ENCODE peak calls at places on chromosomes 7 and 10, in five cellular contexts. One of them, this sample, is unnamed.

GRCh38 chr10:51397695-51398094 is 301.7 kb downstream of the CSTF2T start:
- DNase-seq in H9: no peak
- DNase-seq in trophoblast cell: no peak
- DNase-seq in mesenchymal stem cell: no peak
- DNase-seq in mesendoderm: no peak
- DNase-seq in this sample: peak; percentile 84

GRCh38 chr10:112919721-112920120 is 30.3 kb upstream of the TCF7L2 start:
- DNase-seq in mesenchymal stem cell: peak; percentile 55
- DNase-seq in H9: no peak
- DNase-seq in trophoblast cell: no peak
- DNase-seq in mesendoderm: peak; percentile 64
- DNase-seq in this sample: peak; percentile 87

GRCh38 chr10:99370993-99371392 is 41.8 kb downstream of the CNNM1 start:
- DNase-seq in mesenchymal stem cell: peak; percentile 53
- DNase-seq in trophoblast cell: no peak
- DNase-seq in mesendoderm: peak; percentile 86
- DNase-seq in H9: no peak
- DNase-seq in this sample: peak; percentile 23

GRCh38 chr7:35003679-35004278 is 33.5 kb downstream of the DPY19L1 start:
- DNase-seq in trophoblast cell: peak; percentile 15
- DNase-seq in mesendoderm: peak; percentile 77
- DNase-seq in H9: no peak
- DNase-seq in mesenchymal stem cell: peak; percentile 91
- DNase-seq in this sample: peak; percentile 90

GRCh38 chr7:7114575-7115291 is 67.6 kb upstream of the C1GALT1 start:
- DNase-seq in mesenchymal stem cell: no peak
- DNase-seq in mesendoderm: no peak
- DNase-seq in trophoblast cell: no peak
- DNase-seq in H9: no peak
- DNase-seq in this sample: no peak

GRCh38 chr7:24401628-24402593 is 117.9 kb downstream of the NPY start:
- DNase-seq in H9: no peak
- DNase-seq in trophoblast cell: no peak
- DNase-seq in mesenchymal stem cell: peak; percentile 32
- DNase-seq in mesendoderm: peak; percentile 36
- DNase-seq in this sample: peak; percentile 40

GRCh38 chr10:3902054-3902808 is 117.2 kb upstream of the KLF6 start:
- DNase-seq in H9: no peak
- DNase-seq in mesenchymal stem cell: peak; percentile 83
- DNase-seq in mesendoderm: no peak
- DNase-seq in trophoblast cell: no peak
- DNase-seq in this sample: no peak

GRCh38 chr10:127527891-127528290 is 21.2 kb upstream of the NPS start:
- DNase-seq in mesenchymal stem cell: no peak
- DNase-seq in trophoblast cell: no peak
- DNase-seq in H9: no peak
- DNase-seq in mesendoderm: peak; percentile 7
- DNase-seq in this sample: no peak

DNA sequence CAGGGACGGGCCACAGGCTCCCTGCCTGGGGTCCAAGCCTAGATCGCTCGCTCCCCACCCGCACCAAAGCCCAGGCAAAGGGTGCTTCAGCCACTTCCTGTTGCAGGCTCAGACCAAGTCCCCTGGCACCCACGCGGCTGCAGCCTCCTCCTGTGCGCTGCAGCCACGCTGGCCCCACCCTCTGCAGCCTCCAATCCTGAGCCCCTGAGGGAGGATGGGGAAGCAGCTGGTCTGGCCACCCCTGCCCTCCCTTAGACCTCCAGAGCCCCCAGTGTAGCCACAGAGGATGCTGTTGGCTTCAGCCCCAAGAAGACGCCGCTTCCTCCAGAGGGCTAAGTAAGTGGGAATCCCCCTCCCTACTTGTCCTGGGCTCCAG is 9.3 kb downstream of the LIMK1 start:
- DNase-seq in mesendoderm: peak; percentile 29
- DNase-seq in trophoblast cell: no peak
- DNase-seq in H9: no peak
- DNase-seq in mesenchymal stem cell: peak; percentile 37
- DNase-seq in this sample: peak; percentile 19
- H4K8ac ChIP-seq in mesendoderm: no peak overlapping the region
- H4K8ac ChIP-seq in trophoblast cell: no peak overlapping the region
- H4K8ac ChIP-seq in H9: no peak overlapping the region
- H4K8ac ChIP-seq in mesenchymal stem cell: peak overlapping the region; percentile 90
- H4K8ac ChIP-seq in this sample: peak overlapping the region; percentile 72

GRCh38 chr7:27172823-27173411 is 1.2 kb downstream of the HOXA10 start:
- DNase-seq in trophoblast cell: no peak
- DNase-seq in mesendoderm: peak; percentile 71
- DNase-seq in mesenchymal stem cell: peak; percentile 60
- DNase-seq in H9: peak; percentile 48
- DNase-seq in this sample: no peak
- H4K8ac ChIP-seq in trophoblast cell: no peak overlapping the region
- H4K8ac ChIP-seq in mesendoderm: no peak overlapping the region
- H4K8ac ChIP-seq in mesenchymal stem cell: peak overlapping the region; percentile 95
- H4K8ac ChIP-seq in H9: no peak overlapping the region
- H4K8ac ChIP-seq in this sample: no peak overlapping the region

GRCh38 chr10:124494050-124494807 is 32.6 kb downstream of the LHPP start:
- DNase-seq in trophoblast cell: no peak
- DNase-seq in mesendoderm: no peak
- DNase-seq in mesenchymal stem cell: no peak
- DNase-seq in H9: no peak
- DNase-seq in this sample: no peak
- H4K8ac ChIP-seq in trophoblast cell: no peak overlapping the region
- H4K8ac ChIP-seq in mesendoderm: no peak overlapping the region
- H4K8ac ChIP-seq in mesenchymal stem cell: no peak overlapping the region
- H4K8ac ChIP-seq in H9: no peak overlapping the region
- H4K8ac ChIP-seq in this sample: no peak overlapping the region

GRCh38 chr10:34335960-34336359 is 479.1 kb downstream of the PARD3 start:
- DNase-seq in mesendoderm: no peak
- DNase-seq in trophoblast cell: no peak
- DNase-seq in H9: no peak
- DNase-seq in mesenchymal stem cell: no peak
- DNase-seq in this sample: no peak

GRCh38 chr10:34334908-34335307 is 480.2 kb downstream of the PARD3 start:
- DNase-seq in mesenchymal stem cell: no peak
- DNase-seq in H9: no peak
- DNase-seq in mesendoderm: no peak
- DNase-seq in trophoblast cell: no peak
- DNase-seq in this sample: no peak

GRCh38 chr10:34337917-34338316 is 477.2 kb downstream of the PARD3 start:
- DNase-seq in mesenchymal stem cell: no peak
- DNase-seq in mesendoderm: no peak
- DNase-seq in H9: no peak
- DNase-seq in trophoblast cell: no peak
- DNase-seq in this sample: no peak

GRCh38 chr10:34333513-34333912 is 481.6 kb downstream of the PARD3 start:
- DNase-seq in trophoblast cell: no peak
- DNase-seq in mesendoderm: no peak
- DNase-seq in mesenchymal stem cell: no peak
- DNase-seq in H9: no peak
- DNase-seq in this sample: peak; percentile 71
- H4K8ac ChIP-seq in trophoblast cell: no peak overlapping the region
- H4K8ac ChIP-seq in mesendoderm: no peak overlapping the region
- H4K8ac ChIP-seq in mesenchymal stem cell: no peak overlapping the region
- H4K8ac ChIP-seq in H9: no peak overlapping the region
- H4K8ac ChIP-seq in this sample: no peak overlapping the region

DNA sequence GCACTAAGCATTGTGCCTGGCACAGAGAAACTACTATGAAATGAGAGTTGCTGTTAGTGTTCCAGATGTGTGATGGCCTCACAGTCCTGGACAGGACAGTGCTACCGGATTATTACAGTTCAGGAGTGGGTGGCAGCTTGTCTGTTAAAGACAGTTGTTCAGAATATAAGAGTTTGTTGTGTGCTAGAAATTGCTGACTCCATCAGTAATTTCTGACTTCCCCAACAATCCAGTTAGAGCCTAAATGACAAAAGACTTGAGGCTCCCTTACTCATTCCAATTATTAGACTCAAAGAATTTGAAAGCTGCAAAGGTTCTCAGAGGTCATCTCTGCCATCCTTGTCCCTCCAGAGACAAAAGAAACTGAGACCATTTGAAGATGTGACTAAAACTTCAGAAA is 34.3 kb upstream of the DNAJB12 start:
- DNase-seq in trophoblast cell: no peak
- DNase-seq in mesenchymal stem cell: no peak
- DNase-seq in H9: no peak
- DNase-seq in mesendoderm: no peak
- DNase-seq in this sample: no peak
- H4K8ac ChIP-seq in trophoblast cell: no peak overlapping the region
- H4K8ac ChIP-seq in mesenchymal stem cell: no peak overlapping the region
- H4K8ac ChIP-seq in H9: no peak overlapping the region
- H4K8ac ChIP-seq in mesendoderm: no peak overlapping the region
- H4K8ac ChIP-seq in this sample: no peak overlapping the region